ENCODE peak calls at places on chromosomes 12 and 14, in six cellular contexts. B is HCT116, W is GM12878, R is HepG2, O is H1, L is K562. E is an unnamed sample.

GRCh38 chr12:132908145-132909029 is 21.0 kb upstream of the CHFR start:
- DNase-seq in B (no peak), R (no peak), O (peak; percentile 97), W (peak; percentile 89), L (peak; percentile 38), E (peak; percentile 99)

GRCh38 chr12:113077057-113077858 is 20.7 kb downstream of the DTX1 start:
- DNase-seq in W (no peak), O (peak; percentile 63), L (no peak), R (no peak), B (no peak), E (no peak)

GRCh38 chr12:128969480-128970055 is 116.3 kb downstream of the GLT1D1 start:
- DNase-seq in L (peak; percentile 43), O (peak; percentile 82), B (no peak), W (peak; percentile 20), R (no peak), E (peak; percentile 71)

GRCh38 chr12:47791874-47792273 is 18.8 kb downstream of the SLC48A1 start:
- DNase-seq in W (no peak), O (no peak), L (no peak), R (no peak), B (no peak), E (no peak)

GRCh38 chr12:88519802-88520435 is 60.4 kb downstream of the KITLG start:
- DNase-seq in R (no peak), L (no peak), O (no peak), B (no peak), W (no peak), E (no peak)

GRCh38 chr12:106759526-106760183 is 14.8 kb upstream of the RIC8B start:
- DNase-seq in O (no peak), B (no peak), W (no peak), R (no peak), L (no peak), E (no peak)

GRCh38 chr12:57632898-57633825 is at the start of gene B4GALNT1:
- DNase-seq in B (peak; percentile 46), R (no peak), L (peak; percentile 80), W (no peak), O (no peak), E (peak; percentile 74)

GRCh38 chr12:28851781-28852180 is 297.3 kb upstream of the FAR2 start:
- DNase-seq in W (no peak), L (no peak), B (no peak), O (no peak), R (no peak), E (no peak)

GRCh38 chr12:76422878-76423438 is 74.7 kb upstream of the BBS10 start:
- DNase-seq in O (no peak), B (no peak), W (no peak), L (peak; percentile 7), R (no peak), E (no peak)

GRCh38 chr12:93803408-93803807 is 126.2 kb downstream of the CRADD start:
- DNase-seq in O (no peak), W (no peak), L (no peak), R (no peak), B (no peak), E (no peak)

GRCh38 chr12:88351121-88351520 is 209.0 kb downstream of the TMTC3 start:
- DNase-seq in W (no peak), O (no peak), B (no peak), L (no peak), R (no peak), E (no peak)

GRCh38 chr14:75562048-75562447 is 16.4 kb upstream of the FLVCR2 start:
- DNase-seq in B (no peak), O (no peak), R (no peak), L (no peak), W (no peak), E (no peak)

GRCh38 chr14:61320806-61321384 is 484 bp upstream of the PRKCH start:
- DNase-seq in B (no peak), W (no peak), R (no peak), L (no peak), O (no peak), E (no peak)

GRCh38 chr12:52699960-52700359 is 3.4 kb downstream of the KRT77 start:
- DNase-seq in L (no peak), R (no peak), W (no peak), B (no peak), O (no peak), E (no peak)

GRCh38 chr12:24991209-24992049 is 42.5 kb upstream of the BCAT1 start:
- DNase-seq in O (no peak), W (peak; percentile 65), R (peak; percentile 45), L (peak; percentile 31), B (peak; percentile 39), E (peak; percentile 70)

GRCh38 chr12:49541140-49541861 is 2.5 kb downstream of the KCNH3 start:
- DNase-seq in R (no peak), W (no peak), B (no peak), L (no peak), O (no peak), E (no peak)

GRCh38 chr12:12800406-12801180 is 12.6 kb upstream of the DDX47 start:
- DNase-seq in L (no peak), O (no peak), B (no peak), R (no peak), W (no peak), E (no peak)

GRCh38 chr12:68750506-68750905 is 4.5 kb downstream of the SLC35E3 start:
- DNase-seq in B (no peak), L (no peak), R (no peak), W (no peak), O (no peak), E (no peak)

GRCh38 chr12:60920841-60921495 is 1325.1 kb downstream of the SLC16A7 start:
- DNase-seq in B (no peak), O (no peak), L (no peak), R (no peak), W (no peak), E (no peak)

GRCh38 chr12:52311282-52311643 is 9.9 kb downstream of the KRT83 start:
- DNase-seq in L (no peak), W (no peak), O (no peak), R (no peak), B (no peak), E (no peak)

GRCh38 chr12:50764116-50764860 is 387 bp downstream of the ATF1 start:
- DNase-seq in R (no peak), L (peak; percentile 90), O (peak; percentile 83), B (no peak), W (no peak), E (peak; percentile 23)

GRCh38 chr12:116266220-116266619 is 11.3 kb downstream of the MED13L start:
- DNase-seq in W (no peak), O (no peak), L (no peak), B (no peak), R (no peak), E (no peak)
- TF ChIP-seq ZNF274 in W (no peak), O (no peak), L (no peak), B (no peak), R (no peak), E (no peak)

DNA sequence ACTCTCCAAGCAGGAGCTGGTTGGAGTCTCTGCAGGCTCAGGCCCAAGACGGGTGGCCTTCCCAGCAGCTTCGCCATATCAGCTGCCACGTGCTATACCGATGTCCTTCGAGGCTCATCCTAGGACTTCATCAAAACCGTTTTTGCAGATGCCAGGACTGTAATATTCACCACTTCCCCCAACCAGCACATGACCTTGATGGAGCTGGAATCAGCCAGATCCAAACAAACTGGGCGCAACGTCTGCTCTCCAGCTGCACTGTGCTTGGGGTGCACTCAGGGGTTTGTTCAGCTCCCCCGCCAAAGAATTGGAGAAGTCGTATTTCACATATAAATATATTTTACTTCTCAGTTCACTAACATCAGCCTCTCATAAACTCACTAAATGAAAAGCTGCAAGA is 149.5 kb upstream of the DIO3 start:
- DNase-seq in O (no peak), B (no peak), W (no peak), L (no peak), R (no peak), E (no peak)
- TF ChIP-seq ZNF274 in O (no peak), B (no peak), W (no peak), L (no peak), R (no peak), E (no peak)

DNA sequence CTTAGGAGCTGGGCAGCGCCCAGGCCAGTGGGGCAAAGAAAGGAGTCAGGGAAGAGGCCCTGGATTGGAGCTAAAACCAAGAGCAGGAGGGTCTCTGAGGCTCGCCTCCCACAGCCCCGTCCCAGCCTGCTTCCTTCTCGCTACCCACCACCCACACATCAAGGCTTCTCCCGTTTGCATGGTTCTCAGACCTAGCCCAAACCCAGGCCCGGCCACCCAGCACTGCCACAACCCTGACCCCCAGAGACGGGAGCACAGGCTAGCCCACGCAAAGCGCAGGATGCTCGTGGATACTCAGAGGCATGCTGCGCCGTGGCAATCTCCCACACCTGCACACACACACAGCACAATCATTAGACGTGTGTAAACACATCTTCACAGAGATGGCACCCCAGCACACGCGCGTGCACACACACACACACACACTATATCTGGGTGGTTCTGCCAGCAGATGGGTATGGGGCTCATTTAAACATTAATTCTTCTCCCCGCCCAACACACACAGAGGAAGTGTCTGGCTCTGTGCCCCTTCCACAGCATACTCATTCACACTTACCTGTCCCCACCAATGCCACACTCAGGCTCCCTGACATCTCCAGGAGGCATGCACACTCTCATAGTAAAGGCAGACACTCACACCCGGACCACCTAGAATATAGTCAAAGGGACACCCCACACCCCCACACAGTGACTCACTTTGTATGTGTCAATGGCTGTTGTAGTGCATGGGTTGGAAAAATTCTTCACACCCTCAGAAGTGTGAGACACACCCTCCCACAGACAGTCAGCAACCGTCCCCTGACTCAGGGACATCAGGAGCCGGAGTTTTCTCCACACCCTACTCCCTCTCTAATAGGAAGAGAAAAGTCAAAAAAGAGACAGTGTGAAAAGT is 1.1 kb downstream of the CARMIL3 start:
- DNase-seq in R (no peak), W (no peak), B (no peak), L (no peak), O (no peak), E (no peak)
- TF ChIP-seq ZNF274 in R (no peak), W (no peak), B (no peak), L (no peak), O (no peak), E (no peak)

DNA sequence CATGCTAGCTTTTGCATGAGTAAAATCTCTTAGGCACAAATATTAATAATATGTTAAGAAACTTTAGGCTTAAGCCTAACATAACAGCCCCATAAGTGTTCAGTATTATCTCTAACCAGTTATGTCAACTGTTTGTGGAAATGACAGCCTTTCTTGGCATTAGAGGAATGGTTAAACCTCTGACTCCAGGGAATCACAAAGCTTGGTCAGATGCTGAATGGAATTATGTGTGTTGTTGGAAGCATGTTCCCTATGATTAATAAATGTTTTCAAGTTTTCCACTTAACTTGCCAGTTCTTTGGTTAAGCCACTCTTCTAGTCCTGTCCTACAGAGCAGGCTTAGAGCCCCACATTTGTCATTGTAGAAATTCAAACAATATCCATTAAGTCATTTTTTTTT is 17.0 kb downstream of the PSEN1 start:
- DNase-seq in L (no peak), R (no peak), B (no peak), W (no peak), O (no peak), E (no peak)
- TF ChIP-seq ZNF274 in L (no peak), R (no peak), B (no peak), W (no peak), O (no peak), E (no peak)

DNA sequence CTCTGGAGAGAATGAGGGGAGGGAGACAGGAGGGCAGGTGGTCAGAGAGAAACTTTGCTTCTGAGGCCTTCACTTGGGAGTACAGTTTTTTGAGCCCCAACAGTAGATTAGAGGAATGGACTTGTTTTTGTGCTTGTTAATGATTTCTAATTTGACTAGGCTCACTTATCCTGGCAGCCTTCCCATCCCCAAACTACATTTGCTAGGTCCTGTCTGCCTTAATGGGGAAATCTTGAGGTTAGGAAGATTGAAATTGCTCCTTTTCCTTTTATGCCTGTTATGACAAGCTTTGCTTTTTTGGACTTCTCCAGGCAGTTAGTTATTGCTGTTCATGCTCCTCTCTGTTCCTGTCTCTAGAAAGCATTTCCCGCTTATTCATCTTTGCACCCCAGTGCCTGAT is 37.7 kb downstream of the SYNE2 start:
- DNase-seq in R (no peak), B (no peak), W (no peak), L (no peak), O (no peak), E (no peak)
- TF ChIP-seq ZNF274 in R (no peak), B (no peak), W (no peak), L (no peak), O (no peak), E (no peak)